ENCODE peak calls at places on chromosome 10, in ten cellular contexts. F is spleen, Y is prostate gland, G is endothelial cell of umbilical vein, R is transverse colon, Z is suprapubic skin, A is Panc1, E is sigmoid colon, T is vagina, U is SK-N-SH. P is an unnamed sample. For H3K27me3 and H3K9me3, the result is how much of the 10 kb centered on the place peaks cover.

GRCh38 chr10:97081621-97082235 is 104.0 kb downstream of the SLIT1 start:
- DNase-seq in F (no peak), Y (peak), G (peak), R (peak), Z (no peak), A (peak), E (no peak), T (no peak), U (no peak), P (no peak)

GRCh38 chr10:78931333-78932083 is 137.3 kb upstream of the ZMIZ1 start:
- DNase-seq in F (peak), Y (no peak), G (peak), R (peak), Z (peak), A (no peak), E (peak), T (no peak), U (peak), P (no peak)

GRCh38 chr10:10500941-10501340 is 516.7 kb upstream of the CELF2 start:
- DNase-seq in F (no peak), Y (no peak), G (no peak), R (no peak), Z (no peak), A (no peak), E (no peak), T (no peak), U (no peak), P (no peak)

GRCh38 chr10:57008189-57008588 is 647.1 kb upstream of the ZWINT start:
- DNase-seq in F (no peak), Y (no peak), G (no peak), R (no peak), Z (no peak), A (no peak), E (no peak), T (no peak), U (no peak), P (no peak)

GRCh38 chr10:101442456-101442800 is 88.5 kb downstream of the BTRC start:
- DNase-seq in F (no peak), Y (no peak), G (no peak), R (no peak), Z (no peak), A (no peak), E (no peak), T (no peak), U (no peak), P (no peak)

GRCh38 chr10:110168601-110169481 is 38.6 kb upstream of the MXI1 start:
- DNase-seq in F (peak), Y (no peak), G (no peak), R (no peak), Z (no peak), A (no peak), E (no peak), T (peak), U (no peak), P (no peak)

GRCh38 chr10:98570764-98571163 is 124.0 kb upstream of the HPS1 start:
- DNase-seq in F (no peak), Y (no peak), G (no peak), R (no peak), Z (no peak), A (no peak), E (no peak), T (no peak), U (no peak), P (no peak)

GRCh38 chr10:30455816-30456215 is 21.8 kb downstream of the MAP3K8 start:
- DNase-seq in F (peak), Y (no peak), G (no peak), R (peak), Z (no peak), A (no peak), E (no peak), T (no peak), U (no peak), P (no peak)

GRCh38 chr10:49010295-49010694 is 70.7 kb upstream of the LRRC18 start:
- DNase-seq in F (no peak), Y (no peak), G (no peak), R (no peak), Z (no peak), A (no peak), E (no peak), T (peak), U (no peak), P (no peak)

GRCh38 chr10:79181227-79181626 is 112.5 kb downstream of the ZMIZ1 start:
- DNase-seq in F (no peak), Y (no peak), G (no peak), R (no peak), Z (no peak), A (no peak), E (no peak), T (no peak), U (no peak), P (no peak)

GRCh38 chr10:93458821-93459257 is 23.3 kb downstream of the MYOF start:
- DNase-seq in F (no peak), Y (peak), G (peak), R (peak), Z (peak), A (peak), E (peak), T (no peak), U (no peak), P (peak)

GRCh38 chr10:62390497-62391176 is 16.5 kb downstream of the ZNF365 start:
- DNase-seq in F (no peak), Y (no peak), G (no peak), R (no peak), Z (no peak), A (no peak), E (no peak), T (no peak), U (no peak), P (no peak)

GRCh38 chr10:118799779-118800178 is 45.0 kb upstream of the CACUL1 start:
- DNase-seq in F (no peak), Y (no peak), G (no peak), R (no peak), Z (no peak), A (no peak), E (no peak), T (no peak), U (no peak), P (no peak)

GRCh38 chr10:119761106-119761505 is 35.3 kb downstream of the INPP5F start:
- DNase-seq in F (no peak), Y (no peak), G (peak), R (no peak), Z (no peak), A (no peak), E (no peak), T (no peak), U (no peak), P (no peak)

GRCh38 chr10:100790761-100791208 is 45.4 kb downstream of the PAX2 start:
- DNase-seq in F (no peak), Y (no peak), G (no peak), R (no peak), Z (no peak), A (no peak), E (no peak), T (no peak), U (no peak), P (no peak)

GRCh38 chr10:18254086-18254485 is 113.9 kb downstream of the CACNB2 start:
- DNase-seq in F (no peak), Y (no peak), G (no peak), R (no peak), Z (no peak), A (no peak), E (no peak), T (no peak), U (no peak), P (no peak)

GRCh38 chr10:60757422-60757895 is 20.8 kb upstream of the CDK1 start:
- DNase-seq in F (no peak), Y (no peak), G (no peak), R (no peak), Z (no peak), A (no peak), E (no peak), T (no peak), U (no peak), P (no peak)

GRCh38 chr10:43083764-43084163 is 6.9 kb downstream of the RET start:
- DNase-seq in F (no peak), Y (no peak), G (no peak), R (no peak), Z (no peak), A (no peak), E (no peak), T (no peak), U (peak), P (no peak)

GRCh38 chr10:121313119-121313858 is 285.0 kb downstream of the FGFR2 start:
- DNase-seq in F (no peak), Y (peak), G (peak), R (no peak), Z (no peak), A (no peak), E (no peak), T (no peak), U (no peak), P (no peak)

GRCh38 chr10:61837748-61838055 is 63.8 kb upstream of the ARID5B start:
- DNase-seq in F (no peak), Y (no peak), G (no peak), R (no peak), Z (no peak), A (no peak), E (no peak), T (no peak), U (no peak), P (no peak)

GRCh38 chr10:72355214-72355555 is 466 bp upstream of the DNAJB12 start:
- DNase-seq in F (no peak), Y (no peak), G (no peak), R (no peak), Z (no peak), A (no peak), E (no peak), T (no peak), U (no peak), P (no peak)

GRCh38 chr10:72353028-72353962 is 1.4 kb downstream of the DNAJB12 start:
- DNase-seq in F (no peak), Y (no peak), G (peak), R (no peak), Z (no peak), A (no peak), E (no peak), T (no peak), U (peak), P (no peak)

GRCh38 chr10:72356115-72356514 is 1.4 kb upstream of the DNAJB12 start:
- DNase-seq in F (no peak), Y (no peak), G (no peak), R (no peak), Z (no peak), A (no peak), E (no peak), T (no peak), U (no peak), P (no peak)

GRCh38 chr10:72354356-72355213 is at the start of gene DNAJB12:
- DNase-seq in F (peak), Y (peak), G (peak), R (peak), Z (peak), A (peak), E (peak), T (no peak), U (peak), P (peak)

DNA sequence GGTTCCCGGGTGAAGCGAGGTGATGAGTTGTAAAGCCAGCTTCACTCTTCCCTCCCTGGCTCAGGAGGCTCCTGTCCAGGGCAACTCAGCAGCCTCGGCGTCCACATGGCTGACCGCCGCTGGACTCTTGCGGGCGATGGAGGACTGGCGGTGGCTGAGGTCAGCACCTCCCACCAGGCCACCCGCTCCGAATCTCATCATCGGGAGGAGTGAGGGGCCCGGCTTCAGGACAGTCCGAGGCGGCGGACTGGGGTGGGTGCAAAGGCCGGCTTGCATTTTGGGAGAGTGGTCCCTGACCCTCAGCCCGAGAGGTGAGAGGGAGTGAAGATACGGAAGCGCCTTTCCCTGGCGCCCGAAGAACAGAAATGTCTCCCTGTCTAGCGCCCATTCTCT is 760 bp downstream of the DNAJB12 start:
- DNase-seq in F (peak), Y (no peak), G (no peak), R (no peak), Z (peak), A (no peak), E (no peak), T (no peak), U (peak), P (peak)
- TF ChIP-seq POLR2AphosphoS5 in F (no peak), Y (no peak), G (no peak), R (no peak), Z (no peak), A (no peak), E (peak), T (no peak), U (no peak), P (no peak)

GRCh38 chr10:70442332-70442988 is 979 bp upstream of the NODAL start:
- DNase-seq in F (no peak), Y (no peak), G (no peak), R (peak), Z (no peak), A (no peak), E (no peak), T (no peak), U (no peak), P (no peak)
- H3K27me3 ChIP-seq in F (under half), Y (under half), G (under half), R (under half), Z (under half), A (under half), E (under half), T (under half), U (under half), P (under half)

DNA sequence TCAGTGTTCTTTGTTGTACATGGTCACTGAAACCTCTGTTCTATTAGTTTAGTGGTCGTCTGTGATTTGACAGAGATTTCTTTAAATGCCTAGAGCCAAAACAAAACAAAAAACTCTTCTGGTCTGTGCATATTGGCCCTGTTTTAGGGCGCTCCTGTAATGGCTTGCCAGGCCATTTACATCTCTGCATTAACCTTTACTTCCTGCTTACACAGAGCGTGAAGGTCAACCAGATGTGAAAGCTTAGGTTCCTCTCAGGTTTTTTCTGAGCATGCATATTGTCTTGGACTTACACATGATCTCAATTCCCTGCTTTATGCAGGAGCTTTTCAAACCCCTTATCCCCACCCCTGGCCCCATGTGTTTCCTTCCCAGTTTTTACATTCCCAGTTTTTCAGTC is 9.6 kb downstream of the ZNF37A start:
- DNase-seq in F (no peak), Y (no peak), G (no peak), R (no peak), Z (no peak), A (no peak), E (no peak), T (no peak), U (no peak), P (no peak)
- H3K9me3 ChIP-seq in F (half or more), Y (under half), G (under half), R (half or more), Z (under half), A (under half), E (under half), T (under half), U (under half), P (half or more)

GRCh38 chr10:16381083-16381482 is 55.7 kb upstream of the PTER start:
- DNase-seq in F (no peak), Y (no peak), G (peak), R (no peak), Z (no peak), A (peak), E (no peak), T (no peak), U (no peak), P (no peak)
- TF ChIP-seq POLR2AphosphoS5 in F (no peak), Y (no peak), G (no peak), R (no peak), Z (no peak), A (no peak), E (no peak), T (no peak), U (no peak), P (no peak)

DNA sequence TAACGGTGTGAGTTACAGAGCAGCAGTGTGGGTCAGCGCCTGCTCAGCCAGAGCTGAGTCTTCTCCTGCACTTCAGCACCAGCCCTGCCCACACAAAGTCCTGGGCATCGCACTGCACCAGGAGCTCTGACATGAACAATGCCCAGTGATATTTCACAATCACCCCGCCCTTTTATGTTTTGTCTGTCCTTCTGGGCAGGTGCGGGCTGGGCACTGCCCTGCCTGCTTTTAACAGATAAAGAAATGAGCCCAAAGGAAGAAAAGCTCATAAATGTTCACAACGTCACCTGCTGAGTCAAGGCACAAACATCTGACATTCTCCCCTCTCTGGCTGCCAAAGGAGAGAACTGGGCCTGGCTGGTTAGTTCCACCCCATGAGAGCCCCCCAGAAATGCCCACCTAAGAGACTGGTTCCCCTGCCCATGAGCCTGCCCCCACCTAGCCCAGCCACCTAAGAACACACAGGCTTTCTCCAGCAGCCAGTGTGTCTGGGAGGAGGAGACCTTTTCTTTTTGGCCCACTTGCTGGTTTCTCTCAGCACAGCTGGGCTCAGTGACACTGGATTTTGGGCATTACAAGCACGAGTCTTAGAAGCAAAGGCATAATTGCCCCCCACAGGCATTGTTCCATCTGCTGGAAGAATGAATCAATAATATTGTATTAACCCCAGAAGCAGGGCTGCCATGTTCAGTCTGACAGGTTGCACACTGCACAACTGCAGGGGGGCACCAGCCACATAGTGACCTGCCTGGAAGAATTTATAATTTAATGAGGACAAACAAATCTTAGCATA is 22.3 kb downstream of the CALML3 start:
- DNase-seq in F (peak), Y (peak), G (peak), R (peak), Z (peak), A (no peak), E (peak), T (no peak), U (no peak), P (no peak)
- H3K27me3 ChIP-seq in F (under half), Y (under half), G (under half), R (under half), Z (under half), A (under half), E (under half), T (under half), U (under half), P (under half)

GRCh38 chr10:38119038-38119437 is 24.9 kb downstream of the ZNF37A start:
- DNase-seq in F (no peak), Y (no peak), G (no peak), R (no peak), Z (no peak), A (no peak), E (no peak), T (no peak), U (no peak), P (no peak)

GRCh38 chr10:38118072-38118807 is 24.1 kb downstream of the ZNF37A start:
- DNase-seq in F (no peak), Y (no peak), G (peak), R (no peak), Z (no peak), A (no peak), E (no peak), T (no peak), U (no peak), P (no peak)
- H3K9me3 ChIP-seq in F (half or more), Y (under half), G (under half), R (half or more), Z (half or more), A (half or more), E (half or more), T (half or more), U (under half), P (half or more)

GRCh38 chr10:84264611-84265141 is 19.8 kb downstream of the RGR start:
- DNase-seq in F (peak), Y (peak), G (peak), R (peak), Z (no peak), A (peak), E (peak), T (peak), U (peak), P (peak)
- TF ChIP-seq POLR2AphosphoS5 in F (no peak), Y (peak), G (no peak), R (no peak), Z (no peak), A (no peak), E (no peak), T (no peak), U (no peak), P (no peak)